ENCODE peak calls at places on chromosomes 7 and 10, in four cellular contexts. H, Z, Y and C are unnamed samples.

GRCh38 chr10:24882047-24882698 is 70.2 kb downstream of the PRTFDC1 start:
- DNase-seq in H (no peak), Y (no peak), Z (no peak), C (no peak)

GRCh38 chr7:151860771-151861170 is 16.1 kb downstream of the PRKAG2 start:
- DNase-seq in H (no peak), Z (peak), Y (no peak), C (peak)

GRCh38 chr10:118804262-118804773 is 49.5 kb upstream of the CACUL1 start:
- DNase-seq in H (no peak), Y (no peak), Z (no peak), C (no peak)

GRCh38 chr10:99560277-99561126 is 27.8 kb downstream of the NKX2-3 start:
- DNase-seq in Z (no peak), H (peak), Y (no peak), C (no peak)

GRCh38 chr10:125035136-125035535 is 93.2 kb downstream of the ZRANB1 start:
- DNase-seq in Z (no peak), H (peak), Y (no peak), C (no peak)

GRCh38 chr7:157411580-157411979 is 74.8 kb downstream of the DNAJB6 start:
- DNase-seq in Y (no peak), Z (peak), H (no peak), C (no peak)

GRCh38 chr10:43315535-43316245 is 48.8 kb upstream of the RASGEF1A start:
- DNase-seq in Y (no peak), H (no peak), Z (no peak), C (no peak)

GRCh38 chr10:62732841-62733653 is 71.5 kb upstream of the ADO start:
- DNase-seq in Z (no peak), Y (peak), H (no peak), C (no peak)

GRCh38 chr7:157564518-157565177 is 227.8 kb downstream of the DNAJB6 start:
- DNase-seq in Z (peak), Y (no peak), H (no peak), C (no peak)

GRCh38 chr10:28445511-28445910 is 87.4 kb upstream of the WAC start:
- DNase-seq in Z (no peak), Y (no peak), H (no peak), C (no peak)

GRCh38 chr10:97090644-97091043 is 95.1 kb downstream of the SLIT1 start:
- DNase-seq in H (no peak), Y (no peak), Z (no peak), C (no peak)

GRCh38 chr10:6491841-6492609 is 88.1 kb downstream of the PRKCQ start:
- DNase-seq in H (no peak), Z (no peak), Y (no peak), C (no peak)

GRCh38 chr7:105285118-105285874 is 103.4 kb downstream of the SRPK2 start:
- DNase-seq in Y (no peak), Z (no peak), H (no peak), C (no peak)

GRCh38 chr7:6526997-6527378 is 24.3 kb downstream of the GRID2IP start:
- DNase-seq in Y (no peak), Z (no peak), H (no peak), C (no peak)

GRCh38 chr10:52502237-52502636 is 188.2 kb downstream of the DKK1 start:
- DNase-seq in H (no peak), Z (no peak), Y (no peak), C (no peak)